ENCODE peak calls at places on chromosomes 12 and 14, in five cellular contexts. X is adrenal gland, H is pancreas, V is psoas muscle, F is uterus. G is an unnamed sample.

GRCh38 chr12:19872745-19873144 is 433.5 kb downstream of the AEBP2 start:
- DNase-seq in X (no peak), H (no peak), V (no peak), F (no peak), G (no peak)

GRCh38 chr14:89406941-89407340 is 10.1 kb downstream of the FOXN3 start:
- DNase-seq in X (no peak), H (no peak), V (no peak), F (no peak), G (no peak)

GRCh38 chr12:18296201-18296908 is 35.0 kb downstream of the PIK3C2G start:
- DNase-seq in X (no peak), H (no peak), V (no peak), F (no peak), G (no peak)

GRCh38 chr14:22039938-22040780 is 366.5 kb upstream of the OR4E1 start:
- DNase-seq in X (no peak), H (no peak), V (no peak), F (no peak), G (no peak)

GRCh38 chr12:119512772-119513497 is 80.6 kb upstream of the TMEM233 start:
- DNase-seq in X (peak; percentile 18), H (no peak), V (no peak), F (no peak), G (no peak)

GRCh38 chr12:6684609-6685008 is 4.6 kb downstream of the ZNF384 start:
- DNase-seq in X (no peak), H (no peak), V (no peak), F (no peak), G (no peak)

GRCh38 chr12:89244536-89244935 is 107.8 kb downstream of the DUSP6 start:
- DNase-seq in X (no peak), H (no peak), V (no peak), F (no peak), G (no peak)

GRCh38 chr12:3185260-3185870 is 108.2 kb downstream of the TSPAN9 start:
- DNase-seq in X (no peak), H (no peak), V (peak; percentile 72), F (no peak), G (no peak)

GRCh38 chr12:116803018-116803736 is 65.1 kb downstream of the RNFT2 start:
- DNase-seq in X (no peak), H (no peak), V (no peak), F (no peak), G (no peak)

GRCh38 chr14:91882776-91883175 is 15.4 kb upstream of the TC2N start:
- DNase-seq in X (no peak), H (no peak), V (no peak), F (no peak), G (no peak)

GRCh38 chr12:21527451-21528180 is 1.5 kb downstream of the SPX start:
- DNase-seq in X (peak; percentile 49), H (peak; percentile 60), V (peak; percentile 83), F (peak; percentile 19), G (peak; percentile 77)

GRCh38 chr12:60169904-60170303 is 574.1 kb downstream of the SLC16A7 start:
- DNase-seq in X (no peak), H (no peak), V (no peak), F (no peak), G (no peak)

GRCh38 chr12:77625441-77625840 is 205.3 kb upstream of the NAV3 start:
- DNase-seq in X (no peak), H (no peak), V (no peak), F (no peak), G (no peak)

GRCh38 chr12:120640840-120641833 is 711 bp downstream of the CABP1 start:
- DNase-seq in X (peak; percentile 70), H (peak; percentile 49), V (peak; percentile 74), F (peak; percentile 31), G (peak; percentile 83)

GRCh38 chr14:68621400-68622365 is 171.2 kb downstream of the ZFP36L1 start:
- DNase-seq in X (peak; percentile 16), H (no peak), V (peak; percentile 62), F (no peak), G (peak; percentile 39)

GRCh38 chr12:114848661-114849060 is 164.7 kb upstream of the TBX3 start:
- DNase-seq in X (peak; percentile 33), H (no peak), V (no peak), F (no peak), G (no peak)

GRCh38 chr12:30296486-30296885 is 399.2 kb downstream of the IPO8 start:
- DNase-seq in X (no peak), H (no peak), V (no peak), F (no peak), G (no peak)

GRCh38 chr14:54579606-54580005 is 12.7 kb downstream of the SAMD4A start:
- DNase-seq in X (no peak), H (no peak), V (no peak), F (no peak), G (no peak)

GRCh38 chr12:52675301-52675701 is 4.9 kb downstream of the KRT1 start:
- DNase-seq in X (no peak), H (no peak), V (no peak), F (no peak), G (no peak)

GRCh38 chr14:105602799-105603763 is 76.7 kb downstream of the TMEM121 start:
- DNase-seq in X (no peak), H (no peak), V (no peak), F (no peak), G (no peak)

GRCh38 chr12:13962699-13963098 is 18.7 kb downstream of the GRIN2B start:
- DNase-seq in X (no peak), H (no peak), V (no peak), F (no peak), G (no peak)

GRCh38 chr12:132419612-132420237 is 70.2 kb upstream of the FBRSL1 start:
- DNase-seq in X (no peak), H (no peak), V (no peak), F (no peak), G (no peak)

GRCh38 chr14:61528591-61529021 is 166.7 kb upstream of the HIF1A start:
- DNase-seq in X (no peak), H (no peak), V (no peak), F (no peak), G (no peak)

GRCh38 chr14:70645892-70646291 is 4.2 kb downstream of the TTC9 start:
- DNase-seq in X (no peak), H (no peak), V (no peak), F (no peak), G (no peak)

GRCh38 chr14:73712540-73713141 is 1.5 kb downstream of the PNMA1 start:
- DNase-seq in X (no peak), H (no peak), V (no peak), F (no peak), G (no peak)

GRCh38 chr14:50230601-50231474 is 540 bp downstream of the SOS2 start:
- DNase-seq in X (peak; percentile 65), H (peak; percentile 39), V (peak; percentile 81), F (peak; percentile 58), G (peak; percentile 82)

GRCh38 chr14:54854181-54854580 is 48.4 kb downstream of the GCH1 start:
- DNase-seq in X (no peak), H (no peak), V (no peak), F (no peak), G (no peak)

GRCh38 chr14:60508707-60509437 is at the start of gene SIX6:
- DNase-seq in X (no peak), H (no peak), V (peak; percentile 69), F (no peak), G (peak; percentile 59)

GRCh38 chr14:31930493-31931225 is 146.4 kb upstream of the ARHGAP5 start:
- DNase-seq in X (no peak), H (no peak), V (no peak), F (no peak), G (no peak)

GRCh38 chr14:99260652-99261551 is 11.1 kb downstream of the BCL11B start:
- DNase-seq in X (no peak), H (no peak), V (no peak), F (no peak), G (no peak)

GRCh38 chr14:51236314-51236713 is 3.7 kb upstream of the TMX1 start:
- DNase-seq in X (no peak), H (no peak), V (no peak), F (no peak), G (no peak)

GRCh38 chr12:7067096-7067495 is 6.6 kb downstream of the C1S start:
- DNase-seq in X (no peak), H (no peak), V (no peak), F (no peak), G (no peak)

GRCh38 chr12:74539765-74540526 is 2.3 kb downstream of the ATXN7L3B start:
- DNase-seq in X (no peak), H (no peak), V (no peak), F (no peak), G (no peak)

GRCh38 chr14:61003571-61003970 is 22.5 kb downstream of the SLC38A6 start:
- DNase-seq in X (no peak), H (no peak), V (no peak), F (no peak), G (no peak)

GRCh38 chr12:117240356-117240755 is 50.1 kb upstream of the FBXO21 start:
- DNase-seq in X (no peak), H (peak; percentile 11), V (no peak), F (no peak), G (no peak)

GRCh38 chr14:101628975-101629374 is 67.7 kb downstream of the DIO3 start:
- DNase-seq in X (no peak), H (no peak), V (no peak), F (no peak), G (no peak)

GRCh38 chr14:101625336-101626097 is 64.2 kb downstream of the DIO3 start:
- DNase-seq in X (no peak), H (no peak), V (no peak), F (no peak), G (no peak)

GRCh38 chr14:101628471-101628966 is 67.2 kb downstream of the DIO3 start:
- DNase-seq in X (peak; percentile 78), H (peak; percentile 56), V (peak; percentile 89), F (peak; percentile 83), G (peak; percentile 85)

GRCh38 chr14:101626331-101626730 is 65.0 kb downstream of the DIO3 start:
- DNase-seq in X (no peak), H (no peak), V (no peak), F (no peak), G (no peak)

GRCh38 chr14:101627913-101628257 is 66.6 kb downstream of the DIO3 start:
- DNase-seq in X (no peak), H (no peak), V (no peak), F (no peak), G (no peak)
- H3K4me3 ChIP-seq in X (no peak overlapping the region), H (no peak overlapping the region), V (peak overlapping the region; percentile 42), F (no peak overlapping the region), G (peak overlapping the region; percentile 17)

GRCh38 chr14:58637391-58638230 is at the start of gene DACT1:
- DNase-seq in X (peak; percentile 43), H (peak; percentile 25), V (peak; percentile 74), F (peak; percentile 79), G (peak; percentile 79)
- H3K27ac ChIP-seq in X (peak within 1 kb of the TSS; percentile 88), H (peak within 1 kb of the TSS; percentile 69), V (peak within 1 kb of the TSS; percentile 68), F (peak within 1 kb of the TSS; percentile 98), G (peak within 1 kb of the TSS; percentile 81)

GRCh38 chr14:84493779-84494178 is 1036.2 kb upstream of the FLRT2 start:
- DNase-seq in X (no peak), H (no peak), V (no peak), F (no peak), G (no peak)
- TF ChIP-seq CTCF in X (no peak), H (no peak), V (no peak), F (no peak), G (no peak)

DNA sequence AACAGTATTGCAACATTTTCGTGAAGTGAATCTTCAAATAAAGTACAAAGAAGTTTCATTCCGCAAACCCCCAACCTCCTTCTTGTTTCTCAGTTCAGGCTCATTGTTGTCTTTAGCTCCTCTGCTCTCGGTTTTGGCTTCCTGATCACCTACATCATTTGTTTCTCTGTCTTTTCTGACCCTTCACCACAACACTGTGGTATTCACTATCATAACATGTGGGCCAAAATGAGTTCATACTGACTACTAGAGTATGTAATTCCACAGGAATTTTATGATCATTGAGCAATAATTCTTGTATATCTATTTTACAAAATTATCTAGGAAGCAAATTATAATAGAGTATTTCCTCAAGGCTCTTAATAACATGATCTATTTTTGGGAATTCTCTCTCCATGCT is 266.8 kb downstream of the ADAMTS20 start:
- DNase-seq in X (no peak), H (no peak), V (no peak), F (no peak), G (no peak)
- H3K4me3 ChIP-seq in X (no peak overlapping the region), H (no peak overlapping the region), V (no peak overlapping the region), F (no peak overlapping the region), G (no peak overlapping the region)